ENCODE peak calls at places on chromosomes 16 and 17, in six cellular contexts. V is NCI-H146; Q is lower lobe of right lung; O is midbrain; H is CD8-positive, alpha-beta memory T cell; F is T-helper 2 cell. L is an unnamed sample.

GRCh38 chr17:27526603-27527002 is 70.4 kb downstream of the KSR1 start:
- DNase-seq in V (no peak), Q (peak; percentile 78), O (peak; percentile 19), H (no peak), F (no peak), L (peak; percentile 15)

GRCh38 chr17:74447628-74448159 is 15.8 kb downstream of the GPRC5C start:
- DNase-seq in V (no peak), Q (no peak), O (no peak), H (no peak), F (no peak), L (no peak)

GRCh38 chr16:89471225-89471624 is 19.1 kb downstream of the ANKRD11 start:
- DNase-seq in V (no peak), Q (no peak), O (no peak), H (no peak), F (no peak), L (peak; percentile 8)

GRCh38 chr16:79050063-79050462 is 550.5 kb downstream of the MAF start:
- DNase-seq in V (no peak), Q (no peak), O (no peak), H (no peak), F (no peak), L (no peak)

GRCh38 chr16:9966569-9967157 is 215.6 kb downstream of the GRIN2A start:
- DNase-seq in V (no peak), Q (no peak), O (no peak), H (no peak), F (no peak), L (no peak)

GRCh38 chr17:63039342-63039741 is 73.3 kb downstream of the TANC2 start:
- DNase-seq in V (peak; percentile 35), Q (no peak), O (peak; percentile 14), H (no peak), F (no peak), L (peak; percentile 12)

GRCh38 chr17:74954665-74955421 is 17.7 kb downstream of the HID1 start:
- DNase-seq in V (no peak), Q (no peak), O (no peak), H (no peak), F (no peak), L (no peak)

GRCh38 chr16:83701494-83701893 is 106.3 kb upstream of the HSBP1 start:
- DNase-seq in V (no peak), Q (peak; percentile 57), O (no peak), H (no peak), F (no peak), L (no peak)

GRCh38 chr17:49848739-49849138 is 870 bp upstream of the TAC4 start:
- DNase-seq in V (no peak), Q (no peak), O (no peak), H (no peak), F (no peak), L (no peak)

GRCh38 chr16:57815987-57816745 is 13.9 kb upstream of the KIFC3 start:
- DNase-seq in V (no peak), Q (peak; percentile 92), O (peak; percentile 46), H (peak; percentile 58), F (peak; percentile 68), L (peak; percentile 15)

GRCh38 chr17:7045492-7046126 is 1.7 kb upstream of the SLC16A11 start:
- DNase-seq in V (peak; percentile 28), Q (no peak), O (peak; percentile 80), H (no peak), F (peak; percentile 44), L (peak; percentile 43)

GRCh38 chr16:88772871-88773811 is 11.9 kb downstream of the PIEZO1 start:
- DNase-seq in V (no peak), Q (peak; percentile 47), O (peak; percentile 32), H (no peak), F (no peak), L (peak; percentile 85)

GRCh38 chr17:48993305-48993704 is 3.9 kb upstream of the IGF2BP1 start:
- DNase-seq in V (no peak), Q (no peak), O (no peak), H (no peak), F (no peak), L (no peak)

GRCh38 chr16:23999663-24000062 is 163.9 kb downstream of the PRKCB start:
- DNase-seq in V (no peak), Q (no peak), O (no peak), H (no peak), F (no peak), L (no peak)

GRCh38 chr17:20922128-20922670 is 120.6 kb downstream of the USP22 start:
- DNase-seq in V (no peak), Q (no peak), O (no peak), H (no peak), F (no peak), L (no peak)

GRCh38 chr16:397135-397661 is at the start of gene NME4:
- DNase-seq in V (peak; percentile 62), Q (no peak), O (no peak), H (no peak), F (no peak), L (peak; percentile 85)

GRCh38 chr17:6580628-6581027 is 24.3 kb upstream of the PITPNM3 start:
- DNase-seq in V (no peak), Q (no peak), O (no peak), H (no peak), F (no peak), L (no peak)

GRCh38 chr16:11138769-11139623 is 117.0 kb downstream of the SOCS1 start:
- DNase-seq in V (no peak), Q (no peak), O (no peak), H (no peak), F (no peak), L (peak; percentile 21)

GRCh38 chr16:54927125-54928015 is 3.3 kb upstream of the IRX5 start:
- DNase-seq in V (peak; percentile 69), Q (no peak), O (no peak), H (no peak), F (no peak), L (peak; percentile 75)

GRCh38 chr16:66510711-66511614 is 39.0 kb downstream of the TK2 start:
- DNase-seq in V (no peak), Q (no peak), O (peak; percentile 39), H (no peak), F (no peak), L (peak; percentile 24)

GRCh38 chr17:30091166-30091670 is 25.4 kb upstream of the NSRP1 start:
- DNase-seq in V (no peak), Q (no peak), O (no peak), H (no peak), F (no peak), L (no peak)

GRCh38 chr17:74780443-74781238 is 4.5 kb upstream of the NAT9 start:
- DNase-seq in V (no peak), Q (no peak), O (peak; percentile 74), H (no peak), F (peak; percentile 21), L (no peak)

GRCh38 chr16:61460020-61460419 is 576.2 kb downstream of the CDH8 start:
- DNase-seq in V (no peak), Q (no peak), O (no peak), H (no peak), F (no peak), L (no peak)

GRCh38 chr17:2064147-2064489 is 9.2 kb downstream of the HIC1 start:
- DNase-seq in V (no peak), Q (no peak), O (no peak), H (no peak), F (no peak), L (no peak)

GRCh38 chr17:14098246-14098645 is 28.9 kb downstream of the COX10 start:
- DNase-seq in V (no peak), Q (no peak), O (no peak), H (no peak), F (no peak), L (no peak)

GRCh38 chr16:71807905-71808592 is 585 bp downstream of the AP1G1 start:
- DNase-seq in V (no peak), Q (no peak), O (no peak), H (no peak), F (no peak), L (peak; percentile 19)

GRCh38 chr16:79751785-79752184 is 151.2 kb upstream of the MAF start:
- DNase-seq in V (no peak), Q (no peak), O (peak; percentile 40), H (no peak), F (no peak), L (no peak)

GRCh38 chr17:51166987-51167931 is 1.0 kb downstream of the NME2 start:
- DNase-seq in V (peak; percentile 57), Q (no peak), O (peak; percentile 27), H (peak; percentile 58), F (peak; percentile 45), L (peak; percentile 78)

GRCh38 chr17:70871180-70871818 is 702.0 kb downstream of the KCNJ2 start:
- DNase-seq in V (peak; percentile 8), Q (no peak), O (no peak), H (no peak), F (no peak), L (peak; percentile 59)

GRCh38 chr17:39225308-39225973 is at the start of gene STAC2:
- DNase-seq in V (no peak), Q (no peak), O (no peak), H (no peak), F (no peak), L (peak; percentile 54)

GRCh38 chr16:87692176-87692575 is 73.6 kb downstream of the KLHDC4 start:
- DNase-seq in V (no peak), Q (no peak), O (no peak), H (no peak), F (no peak), L (no peak)

GRCh38 chr16:67207857-67208524 is 9.1 kb downstream of the ELMO3 start:
- DNase-seq in V (no peak), Q (no peak), O (no peak), H (no peak), F (no peak), L (no peak)

GRCh38 chr17:57781386-57782050 is 36.4 kb upstream of the CCDC182 start:
- DNase-seq in V (no peak), Q (no peak), O (no peak), H (no peak), F (no peak), L (no peak)

L was measured in NCI-H69.